ENCODE peak calls at places on chromosome 18, in four cellular contexts. O is HFF-Myc, Q is fibroblast of pulmonary artery, L is uterus. J is an unnamed sample.

GRCh38 chr18:41320090-41320489 is 634.9 kb upstream of the PIK3C3 start:
- DNase-seq in O (no peak), Q (no peak), L (no peak), J (no peak)

GRCh38 chr18:47591429-47591828 is 339.0 kb downstream of the SMAD2 start:
- DNase-seq in O (no peak), Q (no peak), L (no peak), J (no peak)

GRCh38 chr18:57915848-57916596 is 112.9 kb upstream of the ATP8B1 start:
- DNase-seq in O (no peak), Q (peak; percentile 13), L (no peak), J (peak; percentile 2)

GRCh38 chr18:66271927-66272326 is 332.0 kb downstream of the CDH19 start:
- DNase-seq in O (no peak), Q (no peak), L (no peak), J (no peak)

GRCh38 chr18:45198526-45198925 is 416.8 kb upstream of the SLC14A2 start:
- DNase-seq in O (no peak), Q (no peak), L (no peak), J (no peak)

GRCh38 chr18:21865043-21865442 is 124.5 kb downstream of the MIB1 start:
- DNase-seq in O (no peak), Q (no peak), L (no peak), J (no peak)

GRCh38 chr18:5979971-5980457 is 84.7 kb upstream of the TMEM200C start:
- DNase-seq in O (no peak), Q (no peak), L (no peak), J (no peak)

GRCh38 chr18:70149156-70149555 is 56.3 kb downstream of the RTTN start:
- DNase-seq in O (no peak), Q (no peak), L (no peak), J (no peak)

GRCh38 chr18:5851998-5852397 is 43.3 kb downstream of the TMEM200C start:
- DNase-seq in O (no peak), Q (no peak), L (no peak), J (no peak)

GRCh38 chr18:40096675-40097074 is 1858.4 kb upstream of the PIK3C3 start:
- DNase-seq in O (no peak), Q (peak; percentile 42), L (no peak), J (no peak)

GRCh38 chr18:12255626-12256026 is 1.5 kb downstream of the CIDEA start:
- DNase-seq in O (no peak), Q (peak; percentile 29), L (no peak), J (no peak)

GRCh38 chr18:11937874-11938478 is 29.9 kb upstream of the MPPE1 start:
- DNase-seq in O (no peak), Q (peak; percentile 77), L (peak; percentile 73), J (peak; percentile 79)

GRCh38 chr18:2967357-2967756 is 45.6 kb downstream of the LPIN2 start:
- DNase-seq in O (no peak), Q (no peak), L (no peak), J (no peak)

GRCh38 chr18:76564117-76564516 is 69.1 kb upstream of the ZNF516 start:
- DNase-seq in O (no peak), Q (peak; percentile 24), L (no peak), J (no peak)

GRCh38 chr18:59416818-59417217 is 57.8 kb upstream of the LMAN1 start:
- DNase-seq in O (no peak), Q (peak; percentile 17), L (no peak), J (no peak)

GRCh38 chr18:76363451-76364120 is 131.5 kb downstream of the ZNF516 start:
- DNase-seq in O (peak; percentile 32), Q (peak; percentile 67), L (no peak), J (no peak)

GRCh38 chr18:37266290-37266689 is 299.3 kb downstream of the CELF4 start:
- DNase-seq in O (no peak), Q (no peak), L (no peak), J (peak; percentile 26)
- TF ChIP-seq CTCF in O (peak; percentile 19), Q (no peak), L (no peak), J (peak; percentile 47)

DNA sequence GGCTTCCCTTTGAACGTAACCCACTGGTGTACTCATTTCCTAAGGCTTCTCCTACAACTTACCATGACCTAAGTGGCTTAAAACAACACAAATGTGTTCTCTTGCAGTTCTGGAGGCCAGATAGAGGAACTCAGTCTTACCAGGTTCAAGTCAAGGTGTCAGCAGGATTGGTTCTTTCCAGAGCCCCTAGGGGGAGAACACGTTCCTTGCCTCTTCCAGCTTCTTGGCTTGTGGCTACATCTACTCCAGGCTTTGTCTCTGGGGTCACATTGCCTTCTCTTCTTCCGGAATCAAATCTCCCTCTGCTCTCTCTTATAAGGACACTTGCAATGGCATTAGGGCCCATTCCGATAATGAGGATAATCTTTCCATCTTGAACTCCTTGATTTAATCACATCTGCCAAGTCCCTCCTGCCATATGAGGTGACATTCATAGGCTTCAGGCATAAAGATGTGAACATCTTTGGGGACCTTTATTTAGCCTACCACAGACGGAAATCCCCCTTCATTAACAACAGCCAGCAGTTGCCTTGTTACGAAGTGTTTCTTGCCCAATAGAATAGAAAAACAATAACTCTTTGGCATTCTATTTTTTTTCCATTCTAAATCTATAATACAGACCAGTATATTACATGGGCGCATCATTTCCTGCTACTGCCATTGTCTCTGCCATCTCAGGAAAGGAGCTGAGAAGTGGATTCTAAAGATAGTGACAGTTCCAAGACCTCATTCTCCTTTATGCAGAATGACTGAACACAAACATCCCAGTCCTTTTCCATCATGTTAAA is 362.0 kb downstream of the ZNF521 start:
- DNase-seq in O (no peak), Q (no peak), L (no peak), J (no peak)
- TF ChIP-seq CTCF in O (peak; percentile 10), Q (no peak), L (no peak), J (no peak)

DNA sequence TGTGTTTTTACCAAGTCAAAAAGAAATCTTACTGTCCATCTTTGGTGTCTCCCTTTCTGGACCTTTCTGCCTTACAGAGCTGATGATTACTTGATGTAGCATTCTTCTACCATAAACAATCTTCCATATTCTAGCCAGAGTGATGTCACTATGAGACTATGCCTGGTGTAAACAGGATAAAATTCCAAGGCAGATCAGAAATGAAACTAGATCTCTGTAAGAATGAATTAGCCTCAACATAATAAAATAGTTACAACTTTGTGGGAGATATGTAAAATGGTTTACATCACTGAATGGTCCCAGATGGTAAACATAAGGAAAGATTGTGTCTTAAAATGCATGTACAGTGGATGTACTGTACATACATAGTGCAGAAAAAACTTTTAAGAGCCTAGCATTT is 112.2 kb upstream of the ZNF521 start:
- DNase-seq in O (peak; percentile 73), Q (peak; percentile 3), L (no peak), J (no peak)
- TF ChIP-seq CTCF in O (no peak), Q (no peak), L (no peak), J (no peak)

GRCh38 chr18:13440277-13441248 is 222.0 kb downstream of the LDLRAD4 start:
- DNase-seq in O (no peak), Q (no peak), L (no peak), J (no peak)
- TF ChIP-seq CTCF in O (peak; percentile 16), Q (no peak), L (no peak), J (no peak)

DNA sequence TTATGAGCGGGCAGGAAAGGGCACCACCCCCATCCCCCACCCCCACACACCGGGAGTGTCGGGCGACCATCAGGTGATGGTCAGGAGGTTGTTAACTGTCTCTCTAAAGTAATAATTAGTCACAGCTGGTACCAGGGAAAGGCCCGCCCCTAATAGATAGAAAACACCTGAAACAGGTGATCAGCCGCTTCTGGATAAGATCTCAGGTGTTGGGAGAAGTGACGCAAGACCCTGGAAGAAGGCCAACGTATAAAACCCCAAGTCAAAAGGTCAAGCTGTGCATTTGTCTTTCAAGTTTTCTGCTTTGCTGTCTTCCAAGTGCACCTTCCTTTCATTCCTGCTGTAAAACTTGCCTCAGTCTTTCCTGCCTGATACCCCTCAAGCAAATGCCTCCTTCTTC is 59.6 kb upstream of the LINC00305 start:
- DNase-seq in O (no peak), Q (no peak), L (no peak), J (no peak)
- TF ChIP-seq CTCF in O (no peak), Q (no peak), L (no peak), J (no peak)

GRCh38 chr18:48829443-48830149 is 121.2 kb downstream of the SMAD7 start:
- DNase-seq in O (no peak), Q (no peak), L (peak; percentile 18), J (no peak)

GRCh38 chr18:48826806-48827205 is 124.0 kb downstream of the SMAD7 start:
- DNase-seq in O (no peak), Q (no peak), L (peak; percentile 12), J (no peak)

GRCh38 chr18:48827321-48828200 is 123.2 kb downstream of the SMAD7 start:
- DNase-seq in O (peak; percentile 73), Q (peak; percentile 68), L (peak; percentile 37), J (no peak)

GRCh38 chr18:48828201-48828580 is 122.6 kb downstream of the SMAD7 start:
- DNase-seq in O (no peak), Q (no peak), L (peak; percentile 11), J (no peak)

GRCh38 chr18:48828713-48829442 is 121.9 kb downstream of the SMAD7 start:
- DNase-seq in O (no peak), Q (no peak), L (peak; percentile 36), J (no peak)
- TF ChIP-seq CTCF in O (no peak), Q (no peak), L (no peak), J (no peak)

DNA sequence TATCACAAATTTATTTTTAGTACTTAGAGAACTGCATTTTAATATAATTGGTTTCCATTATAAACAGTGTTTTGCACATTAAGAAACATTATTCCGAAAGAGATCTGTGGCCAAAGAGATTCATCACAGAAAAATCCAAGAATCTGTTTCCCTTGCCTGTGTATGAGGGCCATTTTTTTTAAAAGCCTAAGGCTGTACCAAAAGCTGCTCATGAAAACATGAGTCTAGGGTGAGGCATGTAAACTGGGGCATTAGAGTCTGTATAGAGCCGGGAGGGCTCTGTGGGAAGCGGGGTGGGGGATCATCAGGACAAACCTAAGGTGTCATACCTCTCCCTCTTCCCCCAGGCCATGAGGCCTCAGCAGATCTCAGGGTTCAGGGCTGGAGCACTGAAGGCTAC is 223.8 kb downstream of the FBXO15 start:
- DNase-seq in O (no peak), Q (no peak), L (no peak), J (no peak)
- TF ChIP-seq CTCF in O (no peak), Q (no peak), L (no peak), J (no peak)

GRCh38 chr18:8142131-8142711 is 467.0 kb upstream of the RAB12 start:
- DNase-seq in O (no peak), Q (peak; percentile 80), L (no peak), J (no peak)

GRCh38 chr18:8142932-8143331 is 466.3 kb upstream of the RAB12 start:
- DNase-seq in O (no peak), Q (no peak), L (no peak), J (no peak)

GRCh38 chr18:8140841-8141501 is 468.3 kb upstream of the RAB12 start:
- DNase-seq in O (no peak), Q (peak; percentile 76), L (peak; percentile 73), J (no peak)

GRCh38 chr18:8139971-8140406 is 469.2 kb upstream of the RAB12 start:
- DNase-seq in O (no peak), Q (no peak), L (peak; percentile 39), J (no peak)

GRCh38 chr18:8139127-8139591 is 470.1 kb upstream of the RAB12 start:
- DNase-seq in O (no peak), Q (no peak), L (peak; percentile 40), J (no peak)
- TF ChIP-seq CTCF in O (no peak), Q (no peak), L (no peak), J (no peak)